ENCODE peak calls at places on chromosomes 2 and 18, in nine cellular contexts. T, Z, R, E, J, D, H, G and K are unnamed samples.

GRCh38 chr2:156021326-156022040 is 311.0 kb downstream of the NR4A2 start:
- DNase-seq in T (no peak), E (no peak), R (peak), D (no peak), H (no peak), Z (no peak), G (no peak), J (no peak), K (no peak)

GRCh38 chr18:37230762-37231161 is 334.8 kb downstream of the CELF4 start:
- DNase-seq in R (no peak), E (no peak), D (no peak), Z (no peak), H (no peak), T (no peak), G (no peak), J (no peak), K (no peak)

GRCh38 chr2:113103958-113104627 is 23.3 kb upstream of the IL1RN start:
- DNase-seq in Z (no peak), T (no peak), G (no peak), D (no peak), H (peak), R (no peak), E (no peak), J (no peak), K (no peak)

GRCh38 chr18:58337285-58337684 is 291.6 kb downstream of the ALPK2 start:
- DNase-seq in T (no peak), G (no peak), E (no peak), R (no peak), H (no peak), Z (no peak), J (no peak), D (no peak), K (no peak)

GRCh38 chr2:135773917-135774316 is 32.3 kb downstream of the UBXN4 start:
- DNase-seq in E (no peak), T (no peak), H (no peak), Z (no peak), G (no peak), R (no peak), D (no peak), J (no peak), K (peak)

GRCh38 chr2:215052810-215053209 is 85.6 kb downstream of the ABCA12 start:
- DNase-seq in G (no peak), Z (no peak), D (no peak), E (no peak), J (no peak), T (no peak), H (no peak), R (no peak), K (no peak)

GRCh38 chr18:71336811-71337210 is 1048.0 kb downstream of the SOCS6 start:
- DNase-seq in D (no peak), J (no peak), R (no peak), H (no peak), G (no peak), E (no peak), Z (no peak), T (no peak), K (no peak)

GRCh38 chr2:20326163-20326780 is 24.4 kb downstream of the PUM2 start:
- DNase-seq in J (peak), H (peak), G (peak), T (peak), E (peak), Z (no peak), D (peak), R (peak), K (peak)

GRCh38 chr2:69601179-69601612 is 42.3 kb downstream of the AAK1 start:
- DNase-seq in T (peak), D (no peak), G (no peak), E (no peak), J (no peak), Z (no peak), H (peak), R (peak), K (peak)

GRCh38 chr2:162750033-162750432 is 88.5 kb downstream of the KCNH7 start:
- DNase-seq in R (no peak), J (no peak), H (no peak), T (no peak), G (no peak), D (no peak), Z (no peak), E (no peak), K (no peak)

GRCh38 chr2:51710222-51710621 is 678.3 kb upstream of the NRXN1 start:
- DNase-seq in G (no peak), Z (no peak), T (no peak), R (no peak), H (peak), E (no peak), D (no peak), J (no peak), K (no peak)

GRCh38 chr18:74040459-74041332 is 106.9 kb downstream of the FBXO15 start:
- DNase-seq in G (peak), R (peak), J (no peak), H (peak), D (peak), Z (no peak), E (no peak), T (no peak), K (no peak)

GRCh38 chr2:147351789-147352188 is 493.0 kb upstream of the ACVR2A start:
- DNase-seq in Z (no peak), E (no peak), D (no peak), J (peak), G (no peak), H (no peak), T (no peak), R (no peak), K (no peak)

GRCh38 chr18:811192-812122 is 585 bp downstream of the YES1 start:
- DNase-seq in T (peak), G (no peak), J (no peak), D (no peak), Z (no peak), E (peak), H (no peak), R (peak), K (no peak)

GRCh38 chr2:225457462-225457861 is 58.0 kb downstream of the NYAP2 start:
- DNase-seq in J (no peak), Z (no peak), G (no peak), D (no peak), H (no peak), E (no peak), T (no peak), R (no peak), K (no peak)

GRCh38 chr2:238427435-238428162 is 872 bp downstream of the ASB1 start:
- DNase-seq in T (no peak), D (no peak), H (no peak), J (no peak), E (no peak), G (no peak), R (peak), Z (no peak), K (no peak)

GRCh38 chr2:26302846-26303245 is 43.1 kb upstream of the SELENOI start:
- DNase-seq in R (peak), H (no peak), D (no peak), G (no peak), E (no peak), J (no peak), T (peak), Z (no peak), K (no peak)

GRCh38 chr2:159600752-159601151 is 15.6 kb downstream of the BAZ2B start:
- DNase-seq in J (no peak), G (no peak), D (no peak), E (no peak), H (peak), Z (no peak), R (peak), T (no peak), K (peak)

GRCh38 chr2:166088634-166089033 is 39.2 kb downstream of the SCN1A start:
- DNase-seq in R (no peak), J (no peak), Z (no peak), D (no peak), T (peak), H (no peak), G (no peak), E (no peak), K (no peak)

GRCh38 chr18:63155169-63155852 is 164.3 kb downstream of the BCL2 start:
- DNase-seq in D (peak), H (peak), G (peak), J (peak), Z (no peak), T (no peak), E (peak), R (peak), K (no peak)

GRCh38 chr2:182133195-182133891 is 147.7 kb downstream of the PPP1R1C start:
- DNase-seq in H (no peak), G (no peak), Z (no peak), T (peak), R (peak), E (no peak), J (no peak), D (no peak), K (no peak)

GRCh38 chr2:234725528-234726264 is 226.1 kb upstream of the SH3BP4 start:
- DNase-seq in T (no peak), Z (no peak), R (peak), G (no peak), D (no peak), E (no peak), J (no peak), H (no peak), K (no peak)

GRCh38 chr2:241064008-241064801 is 37.9 kb downstream of the MTERF4 start:
- DNase-seq in D (peak), H (peak), E (no peak), T (no peak), R (peak), Z (no peak), G (peak), J (no peak), K (no peak)

GRCh38 chr2:16275131-16275530 is 334.8 kb downstream of the MYCN start:
- DNase-seq in J (no peak), T (no peak), R (no peak), Z (no peak), E (no peak), H (no peak), G (no peak), D (no peak), K (no peak)

GRCh38 chr2:198664349-198664748 is 793.4 kb downstream of the SATB2 start:
- DNase-seq in D (no peak), E (no peak), Z (no peak), J (no peak), R (no peak), T (no peak), G (no peak), H (no peak), K (no peak)

GRCh38 chr2:230731512-230731911 is 18.9 kb downstream of the CAB39 start:
- DNase-seq in H (no peak), R (no peak), G (no peak), Z (no peak), D (no peak), E (no peak), J (no peak), T (no peak), K (no peak)

GRCh38 chr18:62904396-62905285 is 189.3 kb downstream of the PHLPP1 start:
- DNase-seq in Z (no peak), H (no peak), J (no peak), R (no peak), E (no peak), T (no peak), G (no peak), D (no peak), K (no peak)

GRCh38 chr2:239396881-239397681 is 3.7 kb downstream of the HDAC4 start:
- DNase-seq in D (peak), G (no peak), J (no peak), R (no peak), Z (no peak), T (no peak), E (no peak), H (peak), K (no peak)

GRCh38 chr18:50616484-50617048 is 56.7 kb downstream of the MAPK4 start:
- DNase-seq in R (no peak), J (no peak), G (no peak), T (no peak), Z (no peak), H (no peak), D (no peak), E (no peak), K (no peak)

GRCh38 chr2:236892721-236893120 is 193.0 kb upstream of the COPS8 start:
- DNase-seq in Z (no peak), T (no peak), J (no peak), R (no peak), H (no peak), G (no peak), D (no peak), E (no peak), K (no peak)

GRCh38 chr2:201420442-201421113 is 30.7 kb downstream of the TRAK2 start:
- DNase-seq in H (no peak), D (no peak), J (no peak), E (no peak), Z (no peak), T (peak), G (no peak), R (peak), K (no peak)

GRCh38 chr2:237440819-237441281 is 26.9 kb upstream of the COL6A3 start:
- DNase-seq in J (no peak), R (no peak), G (no peak), Z (no peak), H (peak), E (no peak), D (peak), T (no peak), K (no peak)